ENCODE peak calls at places on chromosomes 2 and 18, in eight cellular contexts. One of them, this sample, is unnamed.
A peak's percentile ranks its signal among the peaks of the same experiment; 100 is the strongest.

GRCh38 chr2:134258684-134259408 is 5.0 kb downstream of the MGAT5 start:
- DNase-seq in mucosa of gallbladder: no peak
- DNase-seq in HTR-8/SVneo: no peak
- DNase-seq in kidney epithelial cell: no peak
- DNase-seq in T-helper 1 cell: peak; percentile 9
- DNase-seq in choroid plexus epithelial cell: no peak
- DNase-seq in NCI-H1105 treated with DMSO at 0.1 percent for 48 hours: no peak
- DNase-seq in NCI-H345: no peak
- DNase-seq in this sample: no peak

GRCh38 chr18:22465859-22466602 is 48.3 kb upstream of the CTAGE1 start:
- DNase-seq in T-helper 1 cell: no peak
- DNase-seq in kidney epithelial cell: peak; percentile 96
- DNase-seq in choroid plexus epithelial cell: peak; percentile 97
- DNase-seq in NCI-H1105 treated with DMSO at 0.1 percent for 48 hours: no peak
- DNase-seq in NCI-H345: no peak
- DNase-seq in HTR-8/SVneo: peak; percentile 82
- DNase-seq in mucosa of gallbladder: peak; percentile 67
- DNase-seq in this sample: peak; percentile 91

GRCh38 chr2:143617803-143618415 is 488.7 kb downstream of the ARHGAP15 start:
- DNase-seq in NCI-H345: peak; percentile 35
- DNase-seq in NCI-H1105 treated with DMSO at 0.1 percent for 48 hours: peak; percentile 72
- DNase-seq in choroid plexus epithelial cell: no peak
- DNase-seq in kidney epithelial cell: no peak
- DNase-seq in HTR-8/SVneo: no peak
- DNase-seq in T-helper 1 cell: no peak
- DNase-seq in mucosa of gallbladder: no peak
- DNase-seq in this sample: no peak

GRCh38 chr18:43952398-43952797 is 675.1 kb upstream of the SYT4 start:
- DNase-seq in HTR-8/SVneo: no peak
- DNase-seq in NCI-H1105 treated with DMSO at 0.1 percent for 48 hours: no peak
- DNase-seq in NCI-H345: no peak
- DNase-seq in T-helper 1 cell: no peak
- DNase-seq in choroid plexus epithelial cell: no peak
- DNase-seq in kidney epithelial cell: no peak
- DNase-seq in mucosa of gallbladder: no peak
- DNase-seq in this sample: no peak

GRCh38 chr2:84771251-84771650 is 109.6 kb downstream of the TRABD2A start:
- DNase-seq in kidney epithelial cell: no peak
- DNase-seq in mucosa of gallbladder: no peak
- DNase-seq in NCI-H1105 treated with DMSO at 0.1 percent for 48 hours: no peak
- DNase-seq in NCI-H345: no peak
- DNase-seq in T-helper 1 cell: no peak
- DNase-seq in choroid plexus epithelial cell: no peak
- DNase-seq in HTR-8/SVneo: no peak
- DNase-seq in this sample: no peak

GRCh38 chr2:35114765-35115164 is 1240.8 kb upstream of the CRIM1 start:
- DNase-seq in HTR-8/SVneo: peak; percentile 3
- DNase-seq in T-helper 1 cell: no peak
- DNase-seq in NCI-H1105 treated with DMSO at 0.1 percent for 48 hours: no peak
- DNase-seq in NCI-H345: no peak
- DNase-seq in kidney epithelial cell: no peak
- DNase-seq in mucosa of gallbladder: no peak
- DNase-seq in choroid plexus epithelial cell: no peak
- DNase-seq in this sample: no peak

GRCh38 chr2:38033651-38034050 is 42.3 kb downstream of the CYP1B1 start:
- DNase-seq in NCI-H345: no peak
- DNase-seq in NCI-H1105 treated with DMSO at 0.1 percent for 48 hours: no peak
- DNase-seq in choroid plexus epithelial cell: peak; percentile 43
- DNase-seq in mucosa of gallbladder: no peak
- DNase-seq in T-helper 1 cell: no peak
- DNase-seq in HTR-8/SVneo: no peak
- DNase-seq in kidney epithelial cell: no peak
- DNase-seq in this sample: no peak

GRCh38 chr2:157792345-157793052 is 83.6 kb downstream of the ACVR1 start:
- DNase-seq in mucosa of gallbladder: no peak
- DNase-seq in kidney epithelial cell: no peak
- DNase-seq in NCI-H1105 treated with DMSO at 0.1 percent for 48 hours: no peak
- DNase-seq in NCI-H345: no peak
- DNase-seq in T-helper 1 cell: no peak
- DNase-seq in choroid plexus epithelial cell: peak; percentile 53
- DNase-seq in HTR-8/SVneo: peak; percentile 4
- DNase-seq in this sample: no peak

GRCh38 chr2:128178650-128179460 is 87.9 kb downstream of the UGGT1 start:
- DNase-seq in NCI-H345: peak; percentile 20
- DNase-seq in T-helper 1 cell: no peak
- DNase-seq in kidney epithelial cell: no peak
- DNase-seq in mucosa of gallbladder: peak; percentile 60
- DNase-seq in HTR-8/SVneo: peak; percentile 35
- DNase-seq in choroid plexus epithelial cell: peak; percentile 90
- DNase-seq in NCI-H1105 treated with DMSO at 0.1 percent for 48 hours: no peak
- DNase-seq in this sample: no peak

GRCh38 chr2:29703336-29703735 is 218.1 kb downstream of the ALK start:
- DNase-seq in mucosa of gallbladder: no peak
- DNase-seq in T-helper 1 cell: no peak
- DNase-seq in HTR-8/SVneo: no peak
- DNase-seq in NCI-H1105 treated with DMSO at 0.1 percent for 48 hours: no peak
- DNase-seq in kidney epithelial cell: no peak
- DNase-seq in NCI-H345: no peak
- DNase-seq in choroid plexus epithelial cell: no peak
- DNase-seq in this sample: no peak

GRCh38 chr2:39481611-39482010 is 44.5 kb upstream of the MAP4K3 start:
- DNase-seq in HTR-8/SVneo: peak; percentile 62
- DNase-seq in choroid plexus epithelial cell: peak; percentile 79
- DNase-seq in NCI-H345: no peak
- DNase-seq in mucosa of gallbladder: no peak
- DNase-seq in kidney epithelial cell: peak; percentile 42
- DNase-seq in T-helper 1 cell: no peak
- DNase-seq in NCI-H1105 treated with DMSO at 0.1 percent for 48 hours: no peak
- DNase-seq in this sample: no peak

GRCh38 chr18:65751145-65752085 is 603 bp downstream of the CDH7 start:
- DNase-seq in kidney epithelial cell: no peak
- DNase-seq in NCI-H1105 treated with DMSO at 0.1 percent for 48 hours: peak; percentile 54
- DNase-seq in T-helper 1 cell: no peak
- DNase-seq in HTR-8/SVneo: no peak
- DNase-seq in mucosa of gallbladder: no peak
- DNase-seq in choroid plexus epithelial cell: no peak
- DNase-seq in NCI-H345: peak; percentile 54
- DNase-seq in this sample: no peak

GRCh38 chr18:36075862-36076587 is 8.7 kb upstream of the RPRD1A start:
- DNase-seq in HTR-8/SVneo: no peak
- DNase-seq in T-helper 1 cell: no peak
- DNase-seq in NCI-H1105 treated with DMSO at 0.1 percent for 48 hours: no peak
- DNase-seq in choroid plexus epithelial cell: peak; percentile 90
- DNase-seq in mucosa of gallbladder: no peak
- DNase-seq in NCI-H345: peak; percentile 89
- DNase-seq in kidney epithelial cell: peak; percentile 73
- DNase-seq in this sample: no peak

GRCh38 chr2:239198221-239198620 is 202.6 kb downstream of the HDAC4 start:
- DNase-seq in kidney epithelial cell: no peak
- DNase-seq in HTR-8/SVneo: no peak
- DNase-seq in T-helper 1 cell: no peak
- DNase-seq in NCI-H1105 treated with DMSO at 0.1 percent for 48 hours: no peak
- DNase-seq in choroid plexus epithelial cell: no peak
- DNase-seq in mucosa of gallbladder: no peak
- DNase-seq in NCI-H345: peak; percentile 18
- DNase-seq in this sample: no peak

GRCh38 chr2:174699993-174700766 is 64.1 kb downstream of the CHRNA1 start:
- DNase-seq in kidney epithelial cell: no peak
- DNase-seq in T-helper 1 cell: no peak
- DNase-seq in mucosa of gallbladder: peak; percentile 34
- DNase-seq in choroid plexus epithelial cell: peak; percentile 73
- DNase-seq in NCI-H1105 treated with DMSO at 0.1 percent for 48 hours: peak; percentile 56
- DNase-seq in NCI-H345: peak; percentile 36
- DNase-seq in HTR-8/SVneo: peak; percentile 62
- DNase-seq in this sample: no peak

GRCh38 chr2:193847140-193847539 is 1652.4 kb upstream of the TMEFF2 start:
- DNase-seq in kidney epithelial cell: no peak
- DNase-seq in choroid plexus epithelial cell: peak; percentile 64
- DNase-seq in T-helper 1 cell: no peak
- DNase-seq in NCI-H345: no peak
- DNase-seq in NCI-H1105 treated with DMSO at 0.1 percent for 48 hours: no peak
- DNase-seq in HTR-8/SVneo: peak; percentile 24
- DNase-seq in mucosa of gallbladder: no peak
- DNase-seq in this sample: no peak